ENCODE peak calls at places on chromosomes 4 and X, in five cellular contexts. Q, P, Y, J and M are unnamed samples.

GRCh38 chrX:118724352-118724751 is 3.1 kb upstream of the IL13RA1 start:
- DNase-seq in J (no peak), Q (no peak), Y (no peak), P (no peak), M (no peak)

GRCh38 chrX:133290076-133290475 is 71.9 kb upstream of the TFDP3 start:
- DNase-seq in J (peak; percentile 48), Q (peak; percentile 49), P (peak; percentile 9), Y (no peak), M (no peak)

GRCh38 chr4:123121241-123121907 is 199.0 kb upstream of the NUDT6 start:
- DNase-seq in J (peak; percentile 38), P (no peak), Y (no peak), Q (peak; percentile 60), M (peak; percentile 12)

GRCh38 chr4:20543131-20543530 is 157.1 kb upstream of the PACRGL start:
- DNase-seq in J (peak; percentile 12), Y (no peak), P (no peak), Q (no peak), M (no peak)

GRCh38 chr4:52657317-52657629 is 1.8 kb downstream of the USP46 start:
- DNase-seq in Y (no peak), Q (no peak), P (no peak), J (no peak), M (no peak)

GRCh38 chr4:1369091-1369450 is 22.1 kb downstream of the UVSSA start:
- DNase-seq in Y (no peak), Q (no peak), J (no peak), P (no peak), M (no peak)

GRCh38 chr4:7699040-7699439 is 240.6 kb downstream of the AFAP1 start:
- DNase-seq in Y (no peak), P (peak; percentile 95), Q (peak; percentile 74), J (peak; percentile 83), M (peak; percentile 75)

GRCh38 chr4:90069151-90069550 is 58.0 kb upstream of the CCSER1 start:
- DNase-seq in J (no peak), P (peak; percentile 2), Q (peak; percentile 1), Y (no peak), M (no peak)

GRCh38 chr4:40909363-40909876 is 159.7 kb downstream of the NSUN7 start:
- DNase-seq in Y (no peak), P (peak; percentile 70), Q (peak; percentile 74), J (peak; percentile 83), M (peak; percentile 74)

GRCh38 chrX:30620125-30620524 is 33.1 kb upstream of the GK start:
- DNase-seq in P (no peak), Q (no peak), Y (no peak), J (peak; percentile 64), M (no peak)

GRCh38 chr4:128295255-128295654 is 7.6 kb upstream of the PGRMC2 start:
- DNase-seq in J (no peak), P (no peak), Q (no peak), Y (no peak), M (no peak)

GRCh38 chr4:165994706-165995105 is 121.7 kb downstream of the TLL1 start:
- DNase-seq in Q (peak; percentile 12), P (peak; percentile 13), Y (no peak), J (no peak), M (no peak)

GRCh38 chrX:43448688-43449087 is 207.4 kb upstream of the MAOA start:
- DNase-seq in J (no peak), P (no peak), Q (no peak), Y (no peak), M (no peak)

GRCh38 chrX:71216446-71216845 is 6.6 kb upstream of the GJB1 start:
- DNase-seq in P (no peak), J (no peak), Y (no peak), Q (no peak), M (peak; percentile 4)

GRCh38 chrX:45954026-45954425 is 591.2 kb downstream of the ZNF674 start:
- DNase-seq in Q (no peak), Y (no peak), J (no peak), P (peak; percentile 1), M (no peak)

GRCh38 chr4:151484396-151485102 is 75.6 kb downstream of the FHIP1A start:
- DNase-seq in Y (no peak), J (peak; percentile 81), P (peak; percentile 78), Q (peak; percentile 92), M (peak; percentile 69)

GRCh38 chrX:131262738-131263679 is 26.1 kb downstream of the IGSF1 start:
- DNase-seq in P (no peak), Q (no peak), Y (peak; percentile 7), J (no peak), M (no peak)

GRCh38 chr4:126470862-126471261 is 1156.1 kb downstream of the FAT4 start:
- DNase-seq in Y (no peak), J (peak; percentile 3), Q (peak; percentile 42), P (peak; percentile 48), M (peak; percentile 83)

GRCh38 chr4:38163216-38164006 is 203.2 kb downstream of the PTTG2 start:
- DNase-seq in P (no peak), Y (no peak), Q (peak; percentile 64), J (peak; percentile 73), M (peak; percentile 50)

GRCh38 chr4:185219551-185220344 is 10.3 kb downstream of the SNX25 start:
- DNase-seq in J (peak; percentile 82), P (peak; percentile 83), Y (peak; percentile 25), Q (peak; percentile 77), M (peak; percentile 83)

GRCh38 chr4:123073650-123074049 is 151.3 kb upstream of the NUDT6 start:
- DNase-seq in J (no peak), Q (no peak), P (no peak), Y (no peak), M (no peak)

GRCh38 chr4:178611062-178611461 is 1168.8 kb upstream of the AGA start:
- DNase-seq in P (no peak), Q (no peak), Y (no peak), J (no peak), M (no peak)

GRCh38 chr4:114562176-114562904 is 36.3 kb upstream of the UGT8 start:
- DNase-seq in Q (no peak), J (no peak), Y (no peak), P (no peak), M (no peak)

GRCh38 chrX:15564981-15565579 is 35.7 kb downstream of the ACE2 start:
- DNase-seq in Y (peak; percentile 29), J (peak; percentile 71), P (peak; percentile 81), Q (peak; percentile 70), M (peak; percentile 89)

GRCh38 chr4:151045907-151046306 is 30.8 kb upstream of the LRBA start:
- DNase-seq in P (no peak), Q (no peak), J (no peak), Y (no peak), M (no peak)

GRCh38 chrX:38927592-38927991 is 126.3 kb downstream of the MID1IP1 start:
- DNase-seq in P (no peak), Q (no peak), Y (no peak), J (no peak), M (no peak)

GRCh38 chrX:151384807-151385206 is 12.2 kb upstream of the VMA21 start:
- DNase-seq in Q (no peak), Y (no peak), P (no peak), J (no peak), M (no peak)

GRCh38 chrX:133419911-133420310 is 4.6 kb upstream of the GPC4 start:
- DNase-seq in Y (no peak), J (no peak), Q (no peak), P (no peak), M (no peak)

GRCh38 chrX:110241816-110242215 is 76.1 kb downstream of the AMMECR1 start:
- DNase-seq in Q (peak; percentile 44), Y (no peak), J (peak; percentile 38), P (peak; percentile 56), M (peak; percentile 39)

GRCh38 chr4:168318266-168318895 is at the start of gene DDX60:
- DNase-seq in P (peak; percentile 80), Y (peak; percentile 80), Q (peak; percentile 86), J (peak; percentile 74), M (peak; percentile 79)
- TF ChIP-seq CTCF in P (peak; percentile 64), Y (peak; percentile 69), Q (peak; percentile 50), J (peak; percentile 40), M (peak; percentile 48)

DNA sequence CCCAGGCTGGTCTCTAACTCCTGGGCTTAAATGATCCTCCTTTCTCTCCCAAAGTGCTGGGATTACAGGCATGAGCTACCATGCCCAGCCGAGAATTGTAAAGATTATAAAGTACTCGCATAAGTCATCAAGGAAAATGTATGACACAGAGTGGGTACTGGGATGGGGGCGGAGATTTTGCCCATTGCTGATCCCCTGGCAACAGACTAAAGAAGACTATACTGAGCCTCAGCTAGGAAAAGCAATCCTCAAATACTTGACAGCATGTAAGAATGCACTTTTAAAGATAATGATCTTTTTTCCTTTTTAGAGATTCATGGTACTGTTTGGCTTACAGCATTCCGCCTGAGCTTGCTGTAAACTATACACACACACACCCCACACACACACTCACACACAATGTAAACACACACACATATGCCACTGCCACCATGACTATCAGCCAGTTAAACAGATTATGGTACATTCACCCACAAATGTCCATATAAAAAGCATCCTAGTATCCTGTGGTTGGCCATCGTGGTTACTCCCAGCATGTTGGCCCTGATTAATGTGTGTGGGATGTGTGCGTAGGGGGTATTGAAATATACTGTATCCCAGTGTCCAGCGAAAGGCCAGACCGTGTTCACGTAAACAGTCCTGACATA is 113.0 kb downstream of the AMELX start:
- DNase-seq in Y (no peak), Q (peak; percentile 65), P (peak; percentile 40), J (peak; percentile 59), M (no peak)
- H3K4me3 ChIP-seq in Y (no peak overlapping the region), Q (no peak overlapping the region), P (no peak overlapping the region), J (no peak overlapping the region), M (no peak overlapping the region)

GRCh38 chr4:23934223-23934622 is 44.4 kb upstream of the PPARGC1A start:
- DNase-seq in J (no peak), P (no peak), Y (no peak), Q (peak; percentile 17), M (no peak)
- TF ChIP-seq CTCF in J (no peak), P (no peak), Y (no peak), Q (peak; percentile 23), M (no peak)

GRCh38 chr4:81030617-81031388 is at the start of gene BMP3:
- DNase-seq in Y (no peak), Q (peak; percentile 13), P (peak; percentile 32), J (no peak), M (no peak)
- H3K4me3 ChIP-seq in Y (peak within 1 kb of the TSS; percentile 37), Q (peak within 1 kb of the TSS; percentile 4), P (peak within 1 kb of the TSS; percentile 40), J (no peak within 1 kb of the TSS), M (peak within 1 kb of the TSS; percentile 18)

GRCh38 chrX:104253567-104254441 is 929 bp downstream of the ESX1 start:
- DNase-seq in J (no peak), Y (no peak), Q (no peak), P (peak; percentile 2), M (no peak)
- TF ChIP-seq CTCF in J (no peak), Y (no peak), Q (peak; percentile 38), P (peak; percentile 6), M (no peak)

DNA sequence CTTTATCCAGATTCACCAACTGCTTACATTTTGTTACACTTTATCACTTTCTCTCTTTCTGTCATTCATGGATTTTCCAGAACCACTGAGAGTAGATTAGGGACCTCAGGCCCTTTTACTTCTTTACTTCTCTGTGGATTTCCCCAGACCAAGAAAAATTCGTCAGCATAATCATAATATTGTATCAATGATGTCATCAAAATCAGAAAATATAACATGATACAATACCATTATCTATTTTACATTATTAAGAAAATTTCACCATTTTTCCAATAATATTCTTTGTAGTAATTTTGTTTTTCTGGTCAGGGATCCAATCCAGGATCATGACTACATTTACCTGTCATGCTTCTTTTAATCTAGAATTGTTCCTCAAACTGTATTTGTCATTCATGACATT is 494.2 kb downstream of the IQCM start:
- DNase-seq in J (no peak), Q (no peak), Y (no peak), P (no peak), M (no peak)
- H3K4me3 ChIP-seq in J (no peak overlapping the region), Q (no peak overlapping the region), Y (no peak overlapping the region), P (no peak overlapping the region), M (no peak overlapping the region)

GRCh38 chrX:155819966-155820491 is 61.1 kb upstream of the VAMP7 start:
- DNase-seq in Q (peak; percentile 93), J (peak; percentile 83), P (peak; percentile 88), Y (no peak), M (peak; percentile 89)
- TF ChIP-seq CTCF in Q (peak; percentile 80), J (peak; percentile 59), P (peak; percentile 60), Y (peak; percentile 76), M (peak; percentile 64)